ENCODE peak calls at places on chromosomes 12 and 14, in seven cellular contexts. One of them, this sample, is unnamed.

GRCh38 chr14:50985124-50985815 is 41.0 kb upstream of the PYGL start:
- DNase-seq in psoas muscle: no peak
- DNase-seq in heart right ventricle: no peak
- DNase-seq in IMR-90: no peak
- DNase-seq in A673: no peak
- DNase-seq in stomach: no peak
- DNase-seq in dorsolateral prefrontal cortex: no peak
- DNase-seq in this sample: no peak

GRCh38 chr14:101202627-101203404 is 299.3 kb upstream of the RTL1 start:
- DNase-seq in heart right ventricle: no peak
- DNase-seq in psoas muscle: peak; percentile 30
- DNase-seq in A673: no peak
- DNase-seq in dorsolateral prefrontal cortex: no peak
- DNase-seq in IMR-90: no peak
- DNase-seq in stomach: peak; percentile 15
- DNase-seq in this sample: peak; percentile 60

GRCh38 chr14:68284834-68285233 is 465.3 kb downstream of the RAD51B start:
- DNase-seq in psoas muscle: no peak
- DNase-seq in dorsolateral prefrontal cortex: no peak
- DNase-seq in stomach: no peak
- DNase-seq in heart right ventricle: no peak
- DNase-seq in IMR-90: no peak
- DNase-seq in A673: no peak
- DNase-seq in this sample: no peak

GRCh38 chr14:86510503-86510902 is 980.6 kb downstream of the FLRT2 start:
- DNase-seq in dorsolateral prefrontal cortex: no peak
- DNase-seq in heart right ventricle: no peak
- DNase-seq in IMR-90: peak; percentile 3
- DNase-seq in stomach: no peak
- DNase-seq in psoas muscle: no peak
- DNase-seq in A673: no peak
- DNase-seq in this sample: no peak

GRCh38 chr12:25929096-25929637 is 29.3 kb upstream of the RASSF8 start:
- DNase-seq in psoas muscle: no peak
- DNase-seq in A673: peak; percentile 81
- DNase-seq in heart right ventricle: no peak
- DNase-seq in dorsolateral prefrontal cortex: no peak
- DNase-seq in stomach: no peak
- DNase-seq in IMR-90: no peak
- DNase-seq in this sample: no peak

GRCh38 chr12:99996095-99996494 is 11.4 kb upstream of the ANKS1B start:
- DNase-seq in IMR-90: no peak
- DNase-seq in psoas muscle: no peak
- DNase-seq in A673: no peak
- DNase-seq in heart right ventricle: no peak
- DNase-seq in dorsolateral prefrontal cortex: no peak
- DNase-seq in stomach: no peak
- DNase-seq in this sample: no peak

GRCh38 chr14:78016532-78016931 is 153.6 kb upstream of the NRXN3 start:
- DNase-seq in psoas muscle: no peak
- DNase-seq in stomach: no peak
- DNase-seq in IMR-90: no peak
- DNase-seq in heart right ventricle: no peak
- DNase-seq in A673: no peak
- DNase-seq in dorsolateral prefrontal cortex: no peak
- DNase-seq in this sample: no peak

GRCh38 chr12:127516467-127516866 is 750.5 kb upstream of the TMEM132C start:
- DNase-seq in stomach: no peak
- DNase-seq in dorsolateral prefrontal cortex: no peak
- DNase-seq in psoas muscle: no peak
- DNase-seq in IMR-90: peak; percentile 10
- DNase-seq in heart right ventricle: no peak
- DNase-seq in A673: no peak
- DNase-seq in this sample: no peak

GRCh38 chr12:113905829-113906228 is 60.3 kb downstream of the RBM19 start:
- DNase-seq in psoas muscle: no peak
- DNase-seq in heart right ventricle: no peak
- DNase-seq in IMR-90: no peak
- DNase-seq in A673: no peak
- DNase-seq in dorsolateral prefrontal cortex: no peak
- DNase-seq in stomach: no peak
- DNase-seq in this sample: no peak

GRCh38 chr12:11650697-11651281 is 1.3 kb downstream of the ETV6 start:
- DNase-seq in heart right ventricle: no peak
- DNase-seq in A673: peak; percentile 63
- DNase-seq in IMR-90: peak; percentile 37
- DNase-seq in dorsolateral prefrontal cortex: no peak
- DNase-seq in psoas muscle: no peak
- DNase-seq in stomach: no peak
- DNase-seq in this sample: no peak

GRCh38 chr12:102465762-102466560 is 14.4 kb downstream of the IGF1 start:
- DNase-seq in IMR-90: no peak
- DNase-seq in dorsolateral prefrontal cortex: no peak
- DNase-seq in psoas muscle: no peak
- DNase-seq in A673: no peak
- DNase-seq in stomach: no peak
- DNase-seq in heart right ventricle: no peak
- DNase-seq in this sample: no peak

GRCh38 chr12:113162102-113163029 is 12.8 kb downstream of the CFAP73 start:
- DNase-seq in psoas muscle: no peak
- DNase-seq in dorsolateral prefrontal cortex: no peak
- DNase-seq in heart right ventricle: no peak
- DNase-seq in A673: no peak
- DNase-seq in stomach: no peak
- DNase-seq in IMR-90: peak; percentile 50
- DNase-seq in this sample: no peak

GRCh38 chr14:21302013-21302857 is 22.4 kb downstream of the RPGRIP1 start:
- DNase-seq in dorsolateral prefrontal cortex: no peak
- DNase-seq in A673: no peak
- DNase-seq in stomach: no peak
- DNase-seq in IMR-90: no peak
- DNase-seq in heart right ventricle: no peak
- DNase-seq in psoas muscle: no peak
- DNase-seq in this sample: no peak

GRCh38 chr12:2265461-2266167 is 212.8 kb downstream of the CACNA1C start:
- DNase-seq in psoas muscle: no peak
- DNase-seq in A673: no peak
- DNase-seq in heart right ventricle: no peak
- DNase-seq in stomach: no peak
- DNase-seq in IMR-90: no peak
- DNase-seq in dorsolateral prefrontal cortex: no peak
- DNase-seq in this sample: no peak

GRCh38 chr14:51638071-51638944 is 13.4 kb upstream of the FRMD6 start:
- DNase-seq in IMR-90: no peak
- DNase-seq in stomach: no peak
- DNase-seq in A673: peak; percentile 43
- DNase-seq in psoas muscle: no peak
- DNase-seq in dorsolateral prefrontal cortex: no peak
- DNase-seq in heart right ventricle: no peak
- DNase-seq in this sample: no peak

GRCh38 chr14:72603639-72604038 is 290.3 kb downstream of the DPF3 start:
- DNase-seq in stomach: no peak
- DNase-seq in heart right ventricle: no peak
- DNase-seq in dorsolateral prefrontal cortex: no peak
- DNase-seq in psoas muscle: no peak
- DNase-seq in IMR-90: no peak
- DNase-seq in A673: no peak
- DNase-seq in this sample: no peak

GRCh38 chr12:120457133-120457532 is 10.9 kb downstream of the GATC start:
- DNase-seq in dorsolateral prefrontal cortex: no peak
- DNase-seq in heart right ventricle: no peak
- DNase-seq in A673: no peak
- DNase-seq in IMR-90: no peak
- DNase-seq in stomach: no peak
- DNase-seq in psoas muscle: no peak
- DNase-seq in this sample: no peak

GRCh38 chr12:120453060-120453761 is 7.0 kb downstream of the GATC start:
- DNase-seq in IMR-90: no peak
- DNase-seq in heart right ventricle: no peak
- DNase-seq in dorsolateral prefrontal cortex: no peak
- DNase-seq in A673: no peak
- DNase-seq in stomach: no peak
- DNase-seq in psoas muscle: no peak
- DNase-seq in this sample: no peak

GRCh38 chr12:120455302-120455701 is 9.1 kb downstream of the GATC start:
- DNase-seq in IMR-90: no peak
- DNase-seq in dorsolateral prefrontal cortex: no peak
- DNase-seq in heart right ventricle: no peak
- DNase-seq in A673: no peak
- DNase-seq in psoas muscle: no peak
- DNase-seq in stomach: no peak
- DNase-seq in this sample: no peak

GRCh38 chr12:120447992-120448391 is 1.7 kb downstream of the GATC start:
- DNase-seq in psoas muscle: no peak
- DNase-seq in heart right ventricle: no peak
- DNase-seq in A673: no peak
- DNase-seq in stomach: no peak
- DNase-seq in IMR-90: no peak
- DNase-seq in dorsolateral prefrontal cortex: no peak
- DNase-seq in this sample: no peak

GRCh38 chr12:120453977-120454376 is 7.7 kb downstream of the GATC start:
- DNase-seq in heart right ventricle: no peak
- DNase-seq in stomach: no peak
- DNase-seq in IMR-90: peak; percentile 19
- DNase-seq in psoas muscle: no peak
- DNase-seq in A673: peak; percentile 52
- DNase-seq in dorsolateral prefrontal cortex: no peak
- DNase-seq in this sample: no peak
- TF ChIP-seq CTCF in heart right ventricle: no peak
- TF ChIP-seq CTCF in stomach: no peak
- TF ChIP-seq CTCF in IMR-90: peak; percentile 56
- TF ChIP-seq CTCF in psoas muscle: peak; percentile 53
- TF ChIP-seq CTCF in A673: peak; percentile 76
- TF ChIP-seq CTCF in dorsolateral prefrontal cortex: peak; percentile 66
- TF ChIP-seq CTCF in this sample: no peak

GRCh38 chr12:110266980-110267620 is 13.9 kb upstream of the ATP2A2 start:
- DNase-seq in psoas muscle: no peak
- DNase-seq in stomach: no peak
- DNase-seq in heart right ventricle: peak; percentile 33
- DNase-seq in IMR-90: peak; percentile 74
- DNase-seq in dorsolateral prefrontal cortex: no peak
- DNase-seq in A673: peak; percentile 77
- DNase-seq in this sample: peak; percentile 77
- H3K4me3 ChIP-seq in psoas muscle: no peak overlapping the region
- H3K4me3 ChIP-seq in stomach: no peak overlapping the region
- H3K4me3 ChIP-seq in heart right ventricle: peak overlapping the region; percentile 12
- H3K4me3 ChIP-seq in IMR-90: no peak overlapping the region
- H3K4me3 ChIP-seq in dorsolateral prefrontal cortex: no peak overlapping the region
- H3K4me3 ChIP-seq in A673: no peak overlapping the region
- H3K4me3 ChIP-seq in this sample: peak overlapping the region; percentile 33

DNA sequence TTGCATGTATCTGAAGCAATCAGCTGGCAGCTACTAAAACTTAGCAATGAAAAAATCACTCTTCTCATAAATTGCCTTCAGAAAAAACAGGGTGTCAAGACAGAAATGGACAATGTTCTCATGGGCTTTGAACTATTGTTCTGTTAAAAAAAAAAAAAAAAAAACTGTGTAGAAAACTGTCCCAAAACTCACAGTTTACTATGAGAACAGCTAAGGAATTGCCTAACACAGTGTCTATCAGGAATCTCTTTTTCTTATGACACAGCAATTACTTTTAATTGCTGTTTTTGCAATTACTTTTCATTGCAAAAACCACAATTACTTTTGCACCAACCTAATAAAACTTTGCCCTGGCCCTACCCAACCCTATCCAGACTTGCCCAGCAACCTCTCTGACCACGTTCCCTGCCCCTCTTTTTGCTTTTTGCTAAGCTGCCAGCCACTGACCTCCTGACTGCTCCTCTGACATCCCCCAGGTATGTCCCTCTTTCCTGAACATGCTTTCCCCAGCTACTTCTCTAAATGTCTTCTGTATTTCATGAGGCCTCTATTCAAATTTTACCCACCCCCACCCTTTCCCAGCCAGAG is 68.0 kb upstream of the SLCO1C1 start:
- DNase-seq in stomach: no peak
- DNase-seq in heart right ventricle: no peak
- DNase-seq in A673: no peak
- DNase-seq in dorsolateral prefrontal cortex: no peak
- DNase-seq in psoas muscle: no peak
- DNase-seq in IMR-90: no peak
- DNase-seq in this sample: no peak
- H3K27ac ChIP-seq in stomach: peak overlapping the region; percentile 20
- H3K27ac ChIP-seq in heart right ventricle: no peak overlapping the region
- H3K27ac ChIP-seq in A673: no peak overlapping the region
- H3K27ac ChIP-seq in dorsolateral prefrontal cortex: no peak overlapping the region
- H3K27ac ChIP-seq in psoas muscle: no peak overlapping the region
- H3K27ac ChIP-seq in IMR-90: no peak overlapping the region
- H3K27ac ChIP-seq in this sample: peak overlapping the region; percentile 28

DNA sequence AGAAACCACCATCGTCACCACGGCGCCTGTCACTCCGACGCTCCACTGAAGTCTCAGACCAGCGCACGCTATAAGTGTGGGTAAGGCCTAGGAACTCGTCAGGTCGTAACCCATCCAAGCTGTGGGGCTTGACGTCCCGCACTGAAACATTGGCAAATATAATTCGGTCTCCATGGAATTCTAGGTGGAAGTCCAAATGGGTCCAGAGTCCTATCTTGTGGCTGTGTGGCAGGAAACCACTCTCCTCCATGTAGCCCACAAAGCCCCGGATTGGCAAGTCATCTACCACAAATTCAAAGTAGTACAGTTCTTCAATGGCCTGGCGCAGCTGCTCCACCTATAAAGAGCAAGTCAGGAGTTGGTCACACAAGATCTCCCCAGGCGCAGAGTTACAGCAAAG is 2.3 kb downstream of the TM9SF1 start:
- DNase-seq in heart right ventricle: no peak
- DNase-seq in dorsolateral prefrontal cortex: no peak
- DNase-seq in A673: no peak
- DNase-seq in IMR-90: no peak
- DNase-seq in stomach: no peak
- DNase-seq in psoas muscle: no peak
- DNase-seq in this sample: no peak
- TF ChIP-seq CTCF in heart right ventricle: no peak
- TF ChIP-seq CTCF in dorsolateral prefrontal cortex: no peak
- TF ChIP-seq CTCF in A673: no peak
- TF ChIP-seq CTCF in IMR-90: no peak
- TF ChIP-seq CTCF in stomach: no peak
- TF ChIP-seq CTCF in psoas muscle: no peak
- TF ChIP-seq CTCF in this sample: no peak

DNA sequence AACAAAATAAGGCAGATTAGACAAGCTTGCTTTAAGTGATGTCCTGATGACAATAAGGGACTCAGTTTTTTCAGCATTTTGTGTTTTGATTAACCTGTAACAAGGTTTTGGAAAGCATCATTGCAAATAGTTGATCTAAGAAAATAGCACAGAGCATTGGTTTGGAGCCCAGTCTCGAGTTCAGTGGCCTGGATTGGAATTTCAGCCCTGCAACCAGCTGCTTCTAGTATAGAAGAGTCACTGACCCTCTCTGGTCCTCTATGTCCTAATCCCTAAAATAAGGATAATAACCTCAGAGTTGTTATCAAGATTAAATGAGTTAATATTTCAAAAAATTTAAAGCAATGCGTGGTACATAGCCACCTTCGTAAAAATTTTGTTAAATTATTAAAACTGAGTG is 25.5 kb downstream of the PDZRN4 start:
- DNase-seq in IMR-90: no peak
- DNase-seq in A673: no peak
- DNase-seq in psoas muscle: no peak
- DNase-seq in dorsolateral prefrontal cortex: no peak
- DNase-seq in heart right ventricle: no peak
- DNase-seq in stomach: no peak
- DNase-seq in this sample: no peak
- H3K4me3 ChIP-seq in IMR-90: no peak overlapping the region
- H3K4me3 ChIP-seq in A673: no peak overlapping the region
- H3K4me3 ChIP-seq in psoas muscle: no peak overlapping the region
- H3K4me3 ChIP-seq in dorsolateral prefrontal cortex: peak overlapping the region; percentile 8
- H3K4me3 ChIP-seq in heart right ventricle: no peak overlapping the region
- H3K4me3 ChIP-seq in stomach: no peak overlapping the region
- H3K4me3 ChIP-seq in this sample: peak overlapping the region; percentile 56

This sample was measured in coronary artery.